ENCODE peak calls at places on chromosomes 13 and 19, in four cellular contexts. One of them, this sample, is unnamed.

GRCh38 chr19:7900401-7900870 is 3.2 kb upstream of the MAP2K7 start:
- DNase-seq in mesenteric fat pad: no peak
- DNase-seq in left cardiac atrium: no peak
- DNase-seq in NCI-H510A: no peak
- DNase-seq in this sample: no peak

GRCh38 chr19:4338441-4339350 is at the start of gene STAP2:
- DNase-seq in mesenteric fat pad: no peak
- DNase-seq in left cardiac atrium: no peak
- DNase-seq in NCI-H510A: peak
- DNase-seq in this sample: no peak

GRCh38 chr13:30026093-30026492 is 175.7 kb upstream of the UBL3 start:
- DNase-seq in mesenteric fat pad: no peak
- DNase-seq in left cardiac atrium: no peak
- DNase-seq in NCI-H510A: no peak
- DNase-seq in this sample: no peak

GRCh38 chr13:24080134-24080533 is 80.4 kb upstream of the SPATA13 start:
- DNase-seq in mesenteric fat pad: no peak
- DNase-seq in left cardiac atrium: no peak
- DNase-seq in NCI-H510A: no peak
- DNase-seq in this sample: peak

GRCh38 chr13:46176756-46177155 is 5.2 kb downstream of the LCP1 start:
- DNase-seq in mesenteric fat pad: no peak
- DNase-seq in left cardiac atrium: no peak
- DNase-seq in NCI-H510A: no peak
- DNase-seq in this sample: no peak

GRCh38 chr13:98650376-98651107 is 73.6 kb upstream of the STK24 start:
- DNase-seq in mesenteric fat pad: no peak
- DNase-seq in left cardiac atrium: no peak
- DNase-seq in NCI-H510A: no peak
- DNase-seq in this sample: no peak

GRCh38 chr13:95535243-95535642 is 17.3 kb upstream of the CLDN10 start:
- DNase-seq in mesenteric fat pad: no peak
- DNase-seq in left cardiac atrium: no peak
- DNase-seq in NCI-H510A: peak
- DNase-seq in this sample: peak

GRCh38 chr13:46010148-46010547 is 42.4 kb downstream of the ZC3H13 start:
- DNase-seq in mesenteric fat pad: no peak
- DNase-seq in left cardiac atrium: no peak
- DNase-seq in NCI-H510A: no peak
- DNase-seq in this sample: peak

GRCh38 chr19:16429066-16429758 is 42.6 kb downstream of the EPS15L1 start:
- DNase-seq in mesenteric fat pad: no peak
- DNase-seq in left cardiac atrium: peak
- DNase-seq in NCI-H510A: no peak
- DNase-seq in this sample: no peak

GRCh38 chr19:46373573-46374359 is 26.9 kb downstream of the PPP5C start:
- DNase-seq in mesenteric fat pad: peak
- DNase-seq in left cardiac atrium: peak
- DNase-seq in NCI-H510A: peak
- DNase-seq in this sample: no peak

GRCh38 chr19:4473011-4473410 is 914 bp downstream of the HDGFL2 start:
- DNase-seq in mesenteric fat pad: no peak
- DNase-seq in left cardiac atrium: no peak
- DNase-seq in NCI-H510A: no peak
- DNase-seq in this sample: no peak

GRCh38 chr19:980133-980998 is 3.8 kb upstream of the WDR18 start:
- DNase-seq in mesenteric fat pad: no peak
- DNase-seq in left cardiac atrium: no peak
- DNase-seq in NCI-H510A: no peak
- DNase-seq in this sample: peak

GRCh38 chr19:46350758-46351159 is 3.9 kb downstream of the PPP5C start:
- DNase-seq in mesenteric fat pad: no peak
- DNase-seq in left cardiac atrium: no peak
- DNase-seq in NCI-H510A: no peak
- DNase-seq in this sample: no peak

GRCh38 chr13:73090116-73090811 is 31.5 kb downstream of the KLF5 start:
- DNase-seq in mesenteric fat pad: no peak
- DNase-seq in left cardiac atrium: no peak
- DNase-seq in NCI-H510A: peak
- DNase-seq in this sample: peak

GRCh38 chr19:6226444-6227155 is 53.2 kb downstream of the MLLT1 start:
- DNase-seq in mesenteric fat pad: no peak
- DNase-seq in left cardiac atrium: no peak
- DNase-seq in NCI-H510A: no peak
- DNase-seq in this sample: no peak

GRCh38 chr19:10155834-10156233 is 36.1 kb upstream of the EIF3G start:
- DNase-seq in mesenteric fat pad: no peak
- DNase-seq in left cardiac atrium: no peak
- DNase-seq in NCI-H510A: no peak
- DNase-seq in this sample: no peak

GRCh38 chr19:10719466-10719961 is 1.6 kb downstream of the DNM2 start:
- DNase-seq in mesenteric fat pad: no peak
- DNase-seq in left cardiac atrium: peak
- DNase-seq in NCI-H510A: no peak
- DNase-seq in this sample: no peak

GRCh38 chr19:10968527-10969081 is 7.8 kb downstream of the SMARCA4 start:
- DNase-seq in mesenteric fat pad: no peak
- DNase-seq in left cardiac atrium: no peak
- DNase-seq in NCI-H510A: peak
- DNase-seq in this sample: no peak

GRCh38 chr13:93249918-93250306 is 23.3 kb downstream of the GPC6 start:
- DNase-seq in mesenteric fat pad: no peak
- DNase-seq in left cardiac atrium: no peak
- DNase-seq in NCI-H510A: no peak
- DNase-seq in this sample: no peak

GRCh38 chr13:86402500-86402899 is 603.3 kb upstream of the SLITRK6 start:
- DNase-seq in mesenteric fat pad: no peak
- DNase-seq in left cardiac atrium: no peak
- DNase-seq in NCI-H510A: no peak
- DNase-seq in this sample: no peak

GRCh38 chr19:15320118-15320517 is 12.2 kb downstream of the BRD4 start:
- DNase-seq in mesenteric fat pad: no peak
- DNase-seq in left cardiac atrium: no peak
- DNase-seq in NCI-H510A: no peak
- DNase-seq in this sample: peak

GRCh38 chr19:45477713-45478453 is 10.1 kb downstream of the FOSB start:
- DNase-seq in mesenteric fat pad: no peak
- DNase-seq in left cardiac atrium: no peak
- DNase-seq in NCI-H510A: no peak
- DNase-seq in this sample: no peak

GRCh38 chr19:17779281-17779930 is 15.5 kb upstream of the B3GNT3 start:
- DNase-seq in mesenteric fat pad: no peak
- DNase-seq in left cardiac atrium: peak
- DNase-seq in NCI-H510A: no peak
- DNase-seq in this sample: peak

GRCh38 chr19:20313894-20314293 is 146.9 kb downstream of the ZNF486 start:
- DNase-seq in mesenteric fat pad: no peak
- DNase-seq in left cardiac atrium: no peak
- DNase-seq in NCI-H510A: no peak
- DNase-seq in this sample: no peak

GRCh38 chr19:4742717-4743646 is 19.3 kb upstream of the DPP9 start:
- DNase-seq in mesenteric fat pad: no peak
- DNase-seq in left cardiac atrium: no peak
- DNase-seq in NCI-H510A: peak
- DNase-seq in this sample: no peak

GRCh38 chr13:24916464-24916863 is 152.5 kb downstream of the RNF17 start:
- DNase-seq in mesenteric fat pad: no peak
- DNase-seq in left cardiac atrium: no peak
- DNase-seq in NCI-H510A: no peak
- DNase-seq in this sample: peak

GRCh38 chr13:112983428-112984196 is 14.6 kb downstream of the MCF2L start:
- DNase-seq in mesenteric fat pad: no peak
- DNase-seq in left cardiac atrium: peak
- DNase-seq in NCI-H510A: no peak
- DNase-seq in this sample: no peak

GRCh38 chr19:35742121-35742724 is at the start of gene IGFLR1:
- DNase-seq in mesenteric fat pad: no peak
- DNase-seq in left cardiac atrium: no peak
- DNase-seq in NCI-H510A: no peak
- DNase-seq in this sample: no peak

This sample was measured in fibroblast of villous mesenchyme.